ENCODE peak calls at places on chromosomes 11 and 22, in four cellular contexts. G, P, F and H are unnamed samples.

GRCh38 chr11:119415966-119416365 is 7.0 kb downstream of the THY1 start:
- DNase-seq in G (no peak), P (no peak), F (no peak), H (no peak)

GRCh38 chr11:37141707-37142106 is 543.7 kb upstream of the RAG2 start:
- DNase-seq in F (no peak), G (no peak), P (no peak), H (no peak)

GRCh38 chr11:78943841-78944240 is 369.2 kb upstream of the NARS2 start:
- DNase-seq in G (no peak), P (peak; percentile 20), F (peak; percentile 63), H (no peak)

GRCh38 chr11:83571301-83571700 is 285.1 kb upstream of the CCDC90B start:
- DNase-seq in P (no peak), F (no peak), G (no peak), H (no peak)

GRCh38 chr11:96324912-96325311 is 18.1 kb downstream of the MAML2 start:
- DNase-seq in F (no peak), G (no peak), P (no peak), H (no peak)

GRCh38 chr11:73585834-73586575 is 11.9 kb downstream of the FAM168A start:
- DNase-seq in F (no peak), P (no peak), G (no peak), H (no peak)

GRCh38 chr11:16987205-16987568 is 27.0 kb downstream of the PLEKHA7 start:
- DNase-seq in P (peak; percentile 63), F (no peak), G (no peak), H (peak; percentile 82)

GRCh38 chr11:120554771-120555432 is 43.4 kb downstream of the GRIK4 start:
- DNase-seq in P (no peak), F (peak; percentile 71), G (no peak), H (peak; percentile 30)

GRCh38 chr22:19106886-19107729 is 15.1 kb downstream of the DGCR2 start:
- DNase-seq in F (no peak), G (no peak), P (no peak), H (no peak)

GRCh38 chr11:86798988-86799387 is 1.4 kb upstream of the PRSS23 start:
- DNase-seq in F (no peak), P (no peak), G (no peak), H (no peak)

GRCh38 chr11:125999234-125999880 is 53.5 kb downstream of the VSIG10L2 start:
- DNase-seq in G (no peak), P (no peak), F (no peak), H (no peak)

GRCh38 chr22:20606041-20606783 is 98.8 kb downstream of the MED15 start:
- DNase-seq in F (peak; percentile 64), G (no peak), P (peak; percentile 96), H (peak; percentile 88)

GRCh38 chr22:19888131-19888746 is 33.6 kb upstream of the GNB1L start:
- DNase-seq in G (no peak), P (no peak), F (no peak), H (no peak)

GRCh38 chr11:6667733-6668374 is 12.2 kb upstream of the DCHS1 start:
- DNase-seq in P (peak; percentile 49), F (no peak), G (peak; percentile 48), H (no peak)

GRCh38 chr11:3216027-3216525 is 2.5 kb downstream of the MRGPRG start:
- DNase-seq in F (no peak), G (no peak), P (no peak), H (peak; percentile 9)

GRCh38 chr11:13777341-13777985 is 109.0 kb downstream of the FAR1 start:
- DNase-seq in G (no peak), F (no peak), P (no peak), H (peak; percentile 46)

GRCh38 chr11:6354651-6355485 is 34.6 kb upstream of the CAVIN3 start:
- DNase-seq in F (no peak), P (no peak), G (no peak), H (no peak)

GRCh38 chr11:35391922-35392813 is 27.2 kb downstream of the SLC1A2 start:
- DNase-seq in G (peak; percentile 45), F (peak; percentile 84), P (peak; percentile 81), H (peak; percentile 92)

GRCh38 chr11:8039530-8040260 is 41.3 kb upstream of the TUB start:
- DNase-seq in F (no peak), G (no peak), P (peak; percentile 25), H (no peak)
- TF ChIP-seq USF1 in F (no peak), G (no peak), P (no peak), H (no peak)

GRCh38 chr11:67437082-67437821 is at the start of gene PTPRCAP:
- DNase-seq in P (peak; percentile 61), F (no peak), G (no peak), H (peak; percentile 57)
- TF ChIP-seq USF1 in P (no peak), F (no peak), G (no peak), H (no peak)

DNA sequence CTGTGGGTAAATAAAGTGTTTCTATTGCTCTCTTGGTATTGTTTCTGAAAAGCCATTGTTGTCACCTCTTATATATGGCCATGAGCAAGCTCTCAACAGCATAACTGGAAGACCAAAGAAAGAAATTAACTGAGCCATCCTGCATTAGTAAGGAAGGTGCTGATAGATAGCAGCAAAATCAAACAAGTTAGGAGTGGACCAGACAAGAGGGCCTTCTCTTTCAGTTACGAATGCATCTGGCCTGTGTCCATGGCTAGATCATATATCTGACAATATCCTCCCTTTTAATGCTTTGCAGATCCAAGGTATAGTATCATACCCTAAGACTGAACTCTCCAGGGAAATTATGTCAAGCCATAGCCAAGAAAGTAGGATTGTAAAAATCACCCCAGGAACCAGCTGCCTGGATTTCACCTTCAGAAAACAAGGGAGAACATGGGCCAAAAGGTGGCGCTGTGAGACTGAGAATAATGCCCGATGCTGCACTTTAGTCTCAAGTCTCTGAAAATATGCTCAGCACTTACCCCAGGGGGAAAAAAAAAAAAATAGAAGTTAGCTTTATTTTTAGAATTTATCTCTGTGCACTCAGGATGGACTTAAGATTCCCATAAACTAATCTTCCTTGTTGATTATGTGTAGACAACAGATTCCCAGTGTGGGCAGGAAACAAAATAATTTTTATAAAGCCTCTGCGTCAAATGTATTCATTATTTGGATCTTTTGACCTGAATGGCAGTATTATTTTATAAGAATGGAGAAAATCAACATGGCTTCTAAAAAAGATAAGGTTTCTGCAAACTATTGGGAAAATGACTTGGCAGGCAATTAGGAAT is 415.1 kb downstream of the ETS1 start:
- DNase-seq in P (peak; percentile 14), G (peak; percentile 38), F (peak; percentile 73), H (peak; percentile 84)
- TF ChIP-seq USF1 in P (no peak), G (no peak), F (no peak), H (no peak)

DNA sequence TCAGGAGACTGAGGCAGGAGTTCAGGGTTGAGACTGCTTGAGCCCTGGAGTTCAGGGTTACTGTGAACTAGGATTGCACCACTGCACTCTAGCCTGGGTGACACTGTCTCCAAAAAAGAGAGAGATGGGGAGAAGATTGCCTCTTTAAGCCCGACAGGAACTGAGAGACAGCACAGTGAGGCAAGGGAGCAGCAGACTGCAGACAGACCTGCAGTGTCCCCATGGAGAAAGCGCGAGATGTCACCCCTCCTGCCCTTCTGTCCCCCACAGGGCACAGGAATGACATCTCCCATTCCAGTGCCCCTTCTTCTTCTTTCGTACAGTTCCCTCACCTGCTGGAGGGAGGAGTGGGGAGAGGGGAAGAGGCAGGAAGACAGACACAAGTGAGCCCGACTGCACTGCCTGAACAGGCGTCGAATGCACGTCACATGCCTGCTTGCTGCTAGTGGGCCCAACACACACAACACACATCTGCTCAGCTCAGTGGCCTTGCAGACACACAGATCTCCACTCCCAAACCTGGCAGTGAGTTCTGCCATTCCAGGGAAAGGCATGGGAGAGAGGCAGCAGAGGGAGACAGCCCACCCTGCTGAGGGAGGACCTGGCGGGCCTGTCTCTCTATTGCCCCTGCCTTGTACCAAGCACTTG is 167.0 kb downstream of the DSCAML1 start:
- DNase-seq in P (no peak), G (no peak), F (no peak), H (no peak)
- TF ChIP-seq USF1 in P (no peak), G (no peak), F (no peak), H (no peak)

DNA sequence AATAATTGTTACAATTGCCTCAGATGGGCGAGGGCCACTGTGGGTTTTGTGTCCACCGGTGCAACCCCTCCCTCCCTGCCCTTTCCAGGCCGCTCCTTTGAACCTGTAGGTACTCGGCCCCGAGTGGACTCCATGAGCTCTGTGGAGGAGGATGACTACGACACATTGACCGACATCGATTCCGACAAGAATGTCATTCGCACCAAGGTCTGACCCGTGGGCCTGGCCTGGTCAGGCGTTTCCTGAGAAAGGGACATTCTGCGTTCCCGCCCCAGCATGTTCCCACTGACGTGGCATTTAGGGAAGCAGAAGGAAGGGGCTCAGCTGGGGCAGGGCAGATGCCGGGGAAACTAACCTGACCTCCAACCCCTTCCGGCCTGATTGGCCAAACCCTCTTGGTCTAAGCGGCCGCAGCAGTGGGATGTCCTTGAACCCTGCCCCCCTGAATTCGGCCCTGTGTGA is 10.1 kb downstream of the SIDT2 start:
- DNase-seq in P (no peak), F (peak; percentile 13), G (no peak), H (no peak)
- TF ChIP-seq USF1 in P (no peak), F (no peak), G (no peak), H (no peak)

DNA sequence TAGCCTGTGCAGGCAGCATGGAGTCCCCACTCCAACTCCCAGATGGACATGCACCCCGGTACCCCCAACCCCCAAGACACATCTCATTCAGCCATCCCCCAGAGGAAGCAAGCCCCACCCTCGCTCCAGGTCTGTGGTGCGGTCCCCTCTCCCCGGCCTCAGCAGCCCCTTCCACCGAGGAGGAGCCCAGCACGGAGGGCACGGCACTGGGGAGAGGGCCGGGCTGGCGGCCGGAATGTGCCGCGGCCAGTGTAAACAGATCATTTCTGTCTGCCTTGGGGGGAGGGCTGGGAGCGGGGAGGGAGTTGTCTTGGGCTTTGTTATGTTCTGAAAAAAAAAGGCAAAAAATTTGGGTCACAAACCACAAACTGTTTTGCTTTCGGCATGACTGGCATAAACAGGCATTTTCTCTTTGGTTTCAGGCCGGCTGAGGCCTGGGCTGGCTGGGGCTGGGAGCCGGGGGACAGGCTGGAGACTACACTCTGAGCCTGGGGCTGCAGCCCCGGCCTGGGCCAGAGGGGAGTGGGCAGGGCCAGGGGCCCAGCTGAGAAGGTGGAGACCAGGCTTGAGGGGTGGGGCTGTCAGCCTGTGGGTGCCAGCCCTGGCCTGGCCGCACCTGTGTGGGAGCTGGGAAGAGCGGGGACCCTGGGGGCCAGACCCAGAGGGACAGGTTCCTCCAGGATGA is 16.8 kb downstream of the IGF2 start:
- DNase-seq in P (no peak), G (no peak), F (peak; percentile 41), H (no peak)
- TF ChIP-seq USF1 in P (no peak), G (no peak), F (no peak), H (no peak)

GRCh38 chr11:8767466-8768142 is 85.0 kb downstream of the RPL27A start:
- DNase-seq in P (no peak), F (no peak), G (no peak), H (no peak)
- TF ChIP-seq USF1 in P (no peak), F (no peak), G (no peak), H (no peak)

DNA sequence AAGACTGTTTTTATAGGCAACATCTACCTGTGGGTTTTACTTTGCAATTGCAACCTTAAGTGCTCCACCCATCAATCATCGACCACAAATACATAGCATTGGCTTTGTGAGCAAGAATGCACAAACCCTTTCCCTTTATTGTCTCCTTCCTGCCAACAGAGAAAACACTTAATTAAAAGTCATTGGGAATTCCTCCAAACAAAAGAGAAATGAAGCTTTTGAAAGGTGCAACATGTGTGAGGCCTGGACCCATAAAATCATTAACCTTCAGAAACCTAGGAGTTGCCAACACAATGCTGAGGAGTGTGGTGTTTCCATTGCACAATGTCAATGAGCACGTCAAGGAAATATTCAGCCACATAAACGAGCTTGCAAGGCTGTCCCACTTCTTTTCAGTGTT is 223.2 kb downstream of the BLID start:
- DNase-seq in P (no peak), G (no peak), F (no peak), H (no peak)
- TF ChIP-seq USF1 in P (no peak), G (no peak), F (no peak), H (no peak)

GRCh38 chr11:130488187-130489026 is 40.0 kb downstream of the ADAMTS15 start:
- DNase-seq in P (no peak), G (no peak), F (peak; percentile 5), H (no peak)
- TF ChIP-seq USF1 in P (no peak), G (no peak), F (no peak), H (no peak)